ENCODE peak calls at places on chromosomes 13 and 19, in seven cellular contexts. D, L, R, O, C, J and G are unnamed samples. For H3K4me1, the result is how much of the 10 kb centered on the place peaks cover.

GRCh38 chr19:38006361-38007045 is 99.5 kb downstream of the SIPA1L3 start:
- DNase-seq in J (no peak), L (no peak), C (no peak), O (no peak), R (no peak), D (no peak), G (no peak)

GRCh38 chr13:104327217-104327616 is 1261.0 kb upstream of the SLC10A2 start:
- DNase-seq in D (no peak), J (no peak), C (no peak), R (no peak), L (no peak), O (no peak), G (no peak)

GRCh38 chr19:34461375-34462100 is 20.0 kb upstream of the WTIP start:
- DNase-seq in O (no peak), C (no peak), R (no peak), D (no peak), J (no peak), L (no peak), G (no peak)

GRCh38 chr19:49340069-49340864 is 5.1 kb downstream of the CD37 start:
- DNase-seq in J (peak), R (peak), C (peak), D (no peak), O (peak), L (peak), G (peak)

GRCh38 chr19:3976495-3977241 is 5.8 kb upstream of the DAPK3 start:
- DNase-seq in L (no peak), R (peak), J (no peak), D (no peak), O (peak), C (no peak), G (no peak)

GRCh38 chr13:20118268-20119140 is 42.3 kb downstream of the GJA3 start:
- DNase-seq in D (peak), L (peak), O (peak), C (peak), J (peak), R (peak), G (peak)

GRCh38 chr19:1397838-1398237 is 3.5 kb downstream of the GAMT start:
- DNase-seq in C (no peak), D (no peak), J (no peak), L (no peak), O (no peak), R (no peak), G (no peak)

GRCh38 chr19:52397310-52398090 is at the start of gene ZNF528:
- DNase-seq in O (peak), L (peak), D (peak), R (peak), C (peak), J (peak), G (peak)

GRCh38 chr19:37683520-37683919 is 28.3 kb upstream of the ZFP30 start:
- DNase-seq in L (no peak), R (no peak), C (no peak), D (no peak), O (no peak), J (no peak), G (no peak)

GRCh38 chr13:32535140-32535539 is 3.5 kb downstream of the N4BP2L2 start:
- DNase-seq in D (peak), O (no peak), C (no peak), J (no peak), L (no peak), R (no peak), G (no peak)
- H3K4me1 ChIP-seq in D (under half), O (under half), C (half or more), J (under half), L (under half), R (under half), G (half or more)

DNA sequence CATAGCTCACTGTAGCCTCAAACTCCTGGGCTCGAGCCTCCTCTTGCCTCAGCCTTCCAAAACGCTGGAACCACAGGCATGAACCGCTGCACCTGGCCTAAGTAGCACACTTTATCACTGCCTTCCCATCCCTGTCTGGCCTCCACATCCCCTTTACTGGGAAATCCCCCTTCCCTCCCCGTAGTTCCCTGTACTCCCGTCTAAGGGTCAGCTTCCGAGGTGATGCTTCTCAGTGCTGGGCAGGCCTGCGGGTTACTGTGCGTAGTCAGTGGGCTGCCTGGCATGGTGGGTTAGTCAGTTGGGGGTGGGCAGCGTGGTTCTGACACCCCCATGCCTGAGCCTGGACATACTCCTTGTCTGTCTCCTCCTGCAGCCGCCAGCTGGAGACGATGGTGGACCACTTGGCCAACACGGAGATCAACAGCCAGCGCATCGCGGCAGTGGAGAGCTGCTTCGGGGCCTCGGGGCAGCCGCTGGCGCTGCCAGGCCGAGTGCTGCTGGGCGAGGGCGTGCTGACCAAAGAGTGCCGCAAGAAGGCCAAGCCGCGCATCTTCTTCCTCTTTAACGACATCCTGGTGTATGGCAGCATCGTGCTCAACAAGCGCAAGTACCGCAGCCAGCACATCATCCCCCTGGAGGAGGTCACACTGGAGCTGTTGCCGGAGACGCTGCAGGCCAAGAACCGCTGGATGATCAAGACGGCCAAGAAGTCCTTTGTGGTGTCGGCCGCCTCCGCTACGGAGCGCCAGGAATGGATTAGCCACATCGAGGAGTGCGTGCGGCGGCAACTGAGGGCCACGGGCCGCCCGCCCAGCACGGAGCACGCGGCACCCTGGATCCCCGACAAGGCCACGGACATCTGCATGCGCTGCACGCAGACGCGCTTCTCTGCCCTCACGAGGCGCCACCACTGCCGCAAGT is 8.4 kb downstream of the PLEKHF1 start:
- DNase-seq in J (peak), D (no peak), L (no peak), C (no peak), R (no peak), O (no peak), G (no peak)
- H3K4me1 ChIP-seq in J (under half), D (under half), L (under half), C (under half), R (under half), O (under half), G (half or more)

GRCh38 chr19:46904114-46905060 is 43.6 kb downstream of the ARHGAP35 start:
- DNase-seq in L (peak), D (peak), C (no peak), J (no peak), R (peak), O (no peak), G (peak)
- H3K4me1 ChIP-seq in L (under half), D (under half), C (under half), J (under half), R (under half), O (half or more), G (half or more)

DNA sequence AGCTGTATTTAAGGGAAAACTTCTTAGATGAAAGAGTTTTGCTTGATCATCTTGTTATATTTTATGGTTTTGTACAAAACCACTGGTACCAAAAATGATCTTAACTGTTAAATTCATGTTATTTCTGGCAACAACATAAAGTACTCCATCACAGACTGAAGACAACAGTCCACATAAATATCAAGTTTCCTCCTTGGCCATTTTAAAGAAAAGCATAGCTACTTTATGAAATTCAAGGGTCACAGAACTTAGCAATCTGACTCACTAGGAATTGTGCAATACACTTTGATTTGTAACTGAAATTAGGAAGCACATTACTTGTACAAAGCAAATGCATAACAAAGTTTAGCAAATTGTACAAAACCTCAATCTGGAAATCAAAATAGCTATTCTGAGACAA is 66.2 kb downstream of the TBC1D4 start:
- DNase-seq in D (peak), O (no peak), C (no peak), R (no peak), L (no peak), J (no peak), G (no peak)
- H3K4me1 ChIP-seq in D (under half), O (under half), C (under half), R (under half), L (under half), J (under half), G (half or more)

GRCh38 chr19:5694167-5694951 is 4.3 kb downstream of the RPL36 start:
- DNase-seq in D (no peak), L (peak), O (no peak), R (peak), J (no peak), C (no peak), G (no peak)

GRCh38 chr19:5694952-5695648 is 5.0 kb downstream of the RPL36 start:
- DNase-seq in O (no peak), C (no peak), D (no peak), L (peak), R (no peak), J (no peak), G (no peak)

GRCh38 chr19:5696196-5697021 is 6.3 kb downstream of the RPL36 start:
- DNase-seq in C (no peak), D (no peak), L (no peak), R (peak), J (no peak), O (no peak), G (no peak)

GRCh38 chr19:5697022-5697889 is 7.2 kb downstream of the RPL36 start:
- DNase-seq in O (no peak), J (no peak), L (peak), R (peak), C (no peak), D (no peak), G (no peak)

GRCh38 chr19:5695649-5696195 is 5.6 kb downstream of the RPL36 start:
- DNase-seq in D (no peak), J (no peak), C (no peak), L (peak), O (no peak), R (peak), G (no peak)
- H3K4me1 ChIP-seq in D (under half), J (under half), C (under half), L (under half), O (under half), R (under half), G (under half)

GRCh38 chr13:110248449-110249143 is 58.4 kb downstream of the COL4A1 start:
- DNase-seq in R (no peak), J (no peak), L (no peak), C (no peak), O (no peak), D (no peak), G (no peak)

GRCh38 chr13:110249326-110249725 is 57.6 kb downstream of the COL4A1 start:
- DNase-seq in J (no peak), R (no peak), D (no peak), L (no peak), O (no peak), C (no peak), G (no peak)

GRCh38 chr13:110250258-110250891 is 56.6 kb downstream of the COL4A1 start:
- DNase-seq in O (no peak), R (peak), J (peak), L (no peak), C (no peak), D (peak), G (peak)

GRCh38 chr13:110254151-110254679 is 52.7 kb downstream of the COL4A1 start:
- DNase-seq in J (no peak), O (no peak), C (no peak), L (no peak), R (no peak), D (peak), G (no peak)

DNA sequence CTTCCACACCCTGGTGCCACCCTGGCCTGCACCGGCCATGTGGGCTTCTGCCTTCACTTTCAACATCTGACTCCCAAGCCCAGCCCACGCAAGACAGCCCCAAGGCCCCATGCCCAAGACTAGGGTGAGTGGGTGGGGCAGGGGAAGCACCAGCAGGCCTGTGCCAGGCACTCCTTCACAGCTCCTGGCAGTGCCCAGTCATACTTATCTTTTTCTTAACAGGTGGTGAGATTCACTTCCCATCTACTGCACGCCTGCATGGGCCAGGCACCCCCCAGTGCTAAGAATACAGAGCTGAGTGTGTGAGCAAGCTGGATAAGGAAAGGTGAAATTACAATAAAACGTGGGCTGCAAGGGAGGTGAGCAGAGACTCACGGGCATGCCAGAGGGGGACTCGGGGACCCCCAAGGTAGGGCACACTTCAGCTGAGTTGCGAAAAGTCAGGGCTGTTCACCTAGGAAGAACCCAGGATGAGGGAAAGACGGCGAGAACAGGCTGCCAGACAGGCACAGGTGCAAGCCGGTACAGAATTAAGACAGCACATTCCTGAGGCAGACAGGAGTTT is 55.6 kb downstream of the COL4A1 start:
- DNase-seq in O (no peak), C (no peak), D (no peak), R (no peak), J (no peak), L (no peak), G (no peak)
- H3K4me1 ChIP-seq in O (under half), C (under half), D (under half), R (under half), J (under half), L (under half), G (half or more)

GRCh38 chr19:10291554-10292205 is 1.9 kb downstream of the ICAM5 start:
- DNase-seq in R (no peak), O (no peak), L (no peak), C (no peak), J (peak), D (no peak), G (no peak)

GRCh38 chr19:10292206-10292788 is 2.5 kb downstream of the ICAM5 start:
- DNase-seq in L (peak), D (peak), R (peak), J (peak), O (peak), C (peak), G (peak)

GRCh38 chr19:10290439-10290875 is 705 bp downstream of the ICAM5 start:
- DNase-seq in L (no peak), D (no peak), R (no peak), O (no peak), J (no peak), C (peak), G (no peak)

GRCh38 chr19:10289836-10290438 is at the start of gene ICAM5:
- DNase-seq in D (no peak), J (peak), O (no peak), R (no peak), L (no peak), C (peak), G (no peak)

DNA sequence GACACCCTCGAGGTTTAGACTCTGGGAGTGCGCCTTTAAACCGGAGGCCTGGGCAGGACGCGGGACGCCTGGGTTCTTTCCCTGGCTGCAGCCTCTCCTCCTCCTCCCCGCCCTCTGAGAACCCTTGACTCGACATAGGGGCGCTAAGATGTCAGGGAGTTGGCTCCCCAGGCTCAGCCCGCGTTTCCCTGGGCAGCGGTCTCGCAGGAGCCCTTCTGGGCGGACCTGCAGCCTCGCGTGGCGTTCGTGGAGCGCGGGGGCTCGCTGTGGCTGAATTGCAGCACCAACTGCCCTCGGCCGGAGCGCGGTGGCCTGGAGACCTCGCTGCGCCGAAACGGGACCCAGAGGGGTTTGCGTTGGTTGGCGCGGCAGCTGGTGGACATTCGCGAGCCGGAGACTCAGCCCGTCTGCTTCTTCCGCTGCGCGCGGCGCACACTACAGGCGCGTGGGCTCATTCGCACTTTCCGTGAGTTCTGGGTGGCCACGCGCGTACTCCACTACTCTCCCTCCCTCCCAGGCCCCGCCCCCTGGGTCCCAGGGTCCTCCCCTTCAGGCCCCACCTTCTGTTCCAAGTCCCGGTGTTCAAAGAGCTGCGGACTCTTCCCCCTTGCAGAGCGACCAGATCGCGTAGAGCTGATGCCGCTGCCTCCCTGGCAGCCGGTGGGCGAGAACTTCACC is 1.3 kb downstream of the ICAM5 start:
- DNase-seq in J (peak), L (peak), R (peak), C (peak), D (peak), O (peak), G (peak)
- H3K4me1 ChIP-seq in J (half or more), L (under half), R (under half), C (half or more), D (half or more), O (under half), G (half or more)

GRCh38 chr13:99417821-99418662 is 83.2 kb upstream of the TM9SF2 start:
- DNase-seq in C (no peak), J (no peak), R (no peak), L (no peak), O (no peak), D (no peak), G (no peak)
- H3K4me1 ChIP-seq in C (under half), J (under half), R (under half), L (under half), O (under half), D (under half), G (under half)

GRCh38 chr19:11020982-11021759 is 60.3 kb downstream of the SMARCA4 start:
- DNase-seq in L (no peak), J (no peak), R (no peak), D (no peak), C (no peak), O (no peak), G (no peak)

GRCh38 chr19:11021760-11022144 is 60.9 kb downstream of the SMARCA4 start:
- DNase-seq in R (no peak), L (no peak), J (no peak), C (no peak), D (no peak), O (no peak), G (no peak)

GRCh38 chr19:11019824-11020223 is 59.0 kb downstream of the SMARCA4 start:
- DNase-seq in C (no peak), L (no peak), O (no peak), R (peak), D (no peak), J (no peak), G (no peak)

GRCh38 chr19:11019262-11019661 is 58.4 kb downstream of the SMARCA4 start:
- DNase-seq in L (no peak), J (no peak), C (no peak), O (no peak), D (no peak), R (no peak), G (no peak)

DNA sequence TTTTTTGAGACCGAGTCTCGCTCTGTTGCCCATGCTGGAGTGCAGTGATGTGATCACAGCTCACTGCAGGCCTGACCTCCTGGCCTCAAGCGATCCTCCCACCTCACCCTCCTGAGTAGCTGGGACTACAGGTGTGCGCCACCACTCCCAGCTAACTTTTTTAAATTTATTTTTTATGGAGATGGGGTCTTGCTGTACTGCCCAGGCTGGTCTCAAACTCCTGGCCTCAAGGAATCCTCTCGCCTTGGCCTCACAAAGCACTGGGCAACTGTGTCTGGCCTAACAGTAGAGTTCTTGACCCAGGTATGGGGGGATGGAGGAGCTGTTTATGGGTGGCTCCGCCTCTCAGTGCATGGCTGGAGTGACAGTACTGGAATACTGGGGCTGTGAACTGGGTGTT is 59.6 kb downstream of the SMARCA4 start:
- DNase-seq in C (no peak), D (no peak), J (no peak), O (no peak), R (no peak), L (no peak), G (no peak)
- H3K4me1 ChIP-seq in C (under half), D (under half), J (under half), O (under half), R (under half), L (under half), G (under half)

DNA sequence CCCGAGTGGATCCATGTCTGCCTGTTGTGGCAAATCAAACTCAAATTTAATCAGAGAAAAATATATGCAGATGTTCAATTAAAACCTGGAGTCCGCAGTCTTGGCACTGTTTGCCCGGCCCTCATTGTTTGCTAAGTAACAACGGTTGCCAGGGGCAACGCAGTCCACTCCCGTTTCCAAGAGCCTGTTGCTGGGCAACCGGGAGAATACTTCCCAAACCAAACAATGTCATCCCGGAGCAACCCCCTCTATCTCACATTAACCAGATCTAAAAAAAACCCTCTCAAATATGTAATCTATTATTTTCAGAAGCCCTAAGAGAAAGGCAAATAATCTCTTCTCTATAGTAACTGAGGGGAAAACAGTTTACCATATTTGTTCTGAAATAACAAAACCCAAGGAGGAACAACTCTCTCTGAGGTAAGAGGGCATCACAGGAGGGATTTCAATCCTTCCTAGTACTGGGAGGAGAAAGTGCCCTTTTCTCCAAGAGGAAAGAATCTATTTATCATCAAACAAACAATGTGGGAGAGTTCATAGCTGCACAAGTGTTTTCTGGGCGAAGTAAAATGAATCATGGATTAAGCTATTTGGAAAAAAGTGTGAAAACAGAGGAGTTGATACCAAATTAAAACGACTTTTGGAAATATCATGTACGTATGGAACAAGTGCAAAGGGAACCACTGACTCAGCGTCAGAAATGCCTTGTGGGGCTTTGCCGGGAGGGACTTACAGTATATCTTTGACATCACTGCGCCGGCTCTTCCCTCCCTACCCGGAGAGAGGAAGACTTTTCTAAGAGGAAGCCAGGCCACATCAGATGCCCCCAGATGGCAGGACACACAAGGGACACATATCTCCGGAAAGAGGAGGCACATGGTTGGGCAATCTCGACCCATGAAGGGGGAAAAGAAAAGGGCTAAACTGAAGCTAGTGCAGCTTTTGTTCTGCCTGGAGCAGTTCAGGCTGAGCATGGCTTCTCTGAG is 43.3 kb downstream of the RFX2 start:
- DNase-seq in J (peak), R (peak), C (peak), O (peak), D (peak), L (peak), G (peak)
- H3K4me1 ChIP-seq in J (under half), R (under half), C (under half), O (under half), D (under half), L (under half), G (half or more)